ENCODE peak calls at places on chromosomes 4 and X, in six cellular contexts. V is Peyer's patch; B is tibial artery; Z is effector memory CD4-positive, alpha-beta T cell; U is pancreas; I is stomach. X is an unnamed sample.

GRCh38 chrX:57929373-57929772 is 19.1 kb upstream of the ZXDA start:
- DNase-seq in V (no peak), B (no peak), Z (no peak), U (no peak), I (no peak), X (no peak)

GRCh38 chrX:7614616-7615015 is 228.4 kb upstream of the VCX start:
- DNase-seq in V (no peak), B (no peak), Z (no peak), U (no peak), I (no peak), X (no peak)

GRCh38 chr4:121308328-121308663 is 72.5 kb downstream of the QRFPR start:
- DNase-seq in V (no peak), B (no peak), Z (no peak), U (no peak), I (no peak), X (no peak)

GRCh38 chr4:69531251-69531650 is 35.5 kb upstream of the UGT2B4 start:
- DNase-seq in V (no peak), B (no peak), Z (no peak), U (no peak), I (no peak), X (no peak)

GRCh38 chr4:153950100-153950979 is 161.5 kb upstream of the SFRP2 start:
- DNase-seq in V (no peak), B (no peak), Z (no peak), U (no peak), I (no peak), X (peak; percentile 59)

GRCh38 chrX:123357941-123358340 is 173.9 kb downstream of the GRIA3 start:
- DNase-seq in V (no peak), B (no peak), Z (no peak), U (no peak), I (no peak), X (no peak)

GRCh38 chr4:183721207-183722081 is 62.4 kb downstream of the TRAPPC11 start:
- DNase-seq in V (peak; percentile 85), B (no peak), Z (no peak), U (peak; percentile 88), I (peak; percentile 79), X (no peak)

GRCh38 chr4:122576261-122577188 is 44.3 kb downstream of the IL21 start:
- DNase-seq in V (no peak), B (no peak), Z (no peak), U (no peak), I (no peak), X (peak; percentile 58)

GRCh38 chrX:101602077-101602476 is 15.7 kb downstream of the ARMCX6 start:
- DNase-seq in V (no peak), B (no peak), Z (no peak), U (no peak), I (no peak), X (no peak)

GRCh38 chrX:54564942-54565341 is 34.9 kb downstream of the GNL3L start:
- DNase-seq in V (no peak), B (no peak), Z (no peak), U (no peak), I (no peak), X (no peak)

GRCh38 chrX:9341305-9342201 is 123.3 kb upstream of the TBL1X start:
- DNase-seq in V (peak; percentile 94), B (no peak), Z (peak; percentile 19), U (no peak), I (peak; percentile 68), X (peak; percentile 67)

GRCh38 chr4:114019276-114019971 is 40.0 kb upstream of the ARSJ start:
- DNase-seq in V (no peak), B (no peak), Z (no peak), U (no peak), I (no peak), X (no peak)

GRCh38 chrX:119417842-119418241 is 18.7 kb downstream of the SLC25A43 start:
- DNase-seq in V (no peak), B (no peak), Z (no peak), U (no peak), I (no peak), X (no peak)

GRCh38 chrX:96438803-96439202 is 245.8 kb upstream of the DIAPH2 start:
- DNase-seq in V (no peak), B (no peak), Z (no peak), U (no peak), I (no peak), X (no peak)

GRCh38 chrX:54495814-54496516 is at the start of gene FGD1:
- DNase-seq in V (peak; percentile 80), B (peak; percentile 58), Z (peak; percentile 1), U (peak; percentile 86), I (peak; percentile 73), X (peak; percentile 12)

GRCh38 chrX:94045724-94046123 is 371.7 kb downstream of the FAM133A start:
- DNase-seq in V (no peak), B (no peak), Z (no peak), U (no peak), I (no peak), X (no peak)

GRCh38 chrX:27186671-27187070 is 276.5 kb downstream of the PPP4R3C start:
- DNase-seq in V (peak; percentile 50), B (no peak), Z (no peak), U (no peak), I (no peak), X (peak; percentile 36)

GRCh38 chrX:141673946-141674345 is 24.6 kb downstream of the SPANXD start:
- DNase-seq in V (no peak), B (no peak), Z (no peak), U (no peak), I (no peak), X (no peak)

GRCh38 chr4:73718375-73719373 is 21.7 kb upstream of the CXCL8 start:
- DNase-seq in V (no peak), B (no peak), Z (no peak), U (no peak), I (no peak), X (no peak)

GRCh38 chr4:121957266-121957665 is 5.4 kb upstream of the TRPC3 start:
- DNase-seq in V (no peak), B (no peak), Z (no peak), U (no peak), I (no peak), X (no peak)

GRCh38 chr4:185210102-185210981 is 944 bp downstream of the SNX25 start:
- DNase-seq in V (peak; percentile 67), B (peak; percentile 54), Z (peak; percentile 9), U (peak; percentile 81), I (peak; percentile 51), X (peak; percentile 54)

GRCh38 chr4:145805490-145805889 is 125.5 kb downstream of the C4orf51 start:
- DNase-seq in V (no peak), B (no peak), Z (no peak), U (no peak), I (no peak), X (no peak)

GRCh38 chrX:320126-320783 is 1.7 kb upstream of the GTPBP6 start:
- DNase-seq in V (no peak), B (peak; percentile 26), Z (no peak), U (peak; percentile 63), I (no peak), X (no peak)

GRCh38 chr4:141350122-141350904 is 129.6 kb downstream of the ZNF330 start:
- DNase-seq in V (peak; percentile 80), B (no peak), Z (no peak), U (peak; percentile 53), I (peak; percentile 45), X (no peak)

GRCh38 chr4:124183926-124184325 is 528.6 kb downstream of the ANKRD50 start:
- DNase-seq in V (no peak), B (no peak), Z (no peak), U (no peak), I (no peak), X (no peak)

GRCh38 chrX:105331244-105331643 is 110.8 kb upstream of the TEX13A start:
- DNase-seq in V (no peak), B (no peak), Z (no peak), U (no peak), I (no peak), X (no peak)

GRCh38 chrX:49884290-49884862 is 5.1 kb downstream of the USP27X start:
- DNase-seq in V (peak; percentile 79), B (peak; percentile 45), Z (no peak), U (peak; percentile 84), I (peak; percentile 67), X (peak; percentile 30)

GRCh38 chr4:17197070-17197469 is 298.6 kb upstream of the LDB2 start:
- DNase-seq in V (no peak), B (no peak), Z (no peak), U (no peak), I (no peak), X (no peak)

DNA sequence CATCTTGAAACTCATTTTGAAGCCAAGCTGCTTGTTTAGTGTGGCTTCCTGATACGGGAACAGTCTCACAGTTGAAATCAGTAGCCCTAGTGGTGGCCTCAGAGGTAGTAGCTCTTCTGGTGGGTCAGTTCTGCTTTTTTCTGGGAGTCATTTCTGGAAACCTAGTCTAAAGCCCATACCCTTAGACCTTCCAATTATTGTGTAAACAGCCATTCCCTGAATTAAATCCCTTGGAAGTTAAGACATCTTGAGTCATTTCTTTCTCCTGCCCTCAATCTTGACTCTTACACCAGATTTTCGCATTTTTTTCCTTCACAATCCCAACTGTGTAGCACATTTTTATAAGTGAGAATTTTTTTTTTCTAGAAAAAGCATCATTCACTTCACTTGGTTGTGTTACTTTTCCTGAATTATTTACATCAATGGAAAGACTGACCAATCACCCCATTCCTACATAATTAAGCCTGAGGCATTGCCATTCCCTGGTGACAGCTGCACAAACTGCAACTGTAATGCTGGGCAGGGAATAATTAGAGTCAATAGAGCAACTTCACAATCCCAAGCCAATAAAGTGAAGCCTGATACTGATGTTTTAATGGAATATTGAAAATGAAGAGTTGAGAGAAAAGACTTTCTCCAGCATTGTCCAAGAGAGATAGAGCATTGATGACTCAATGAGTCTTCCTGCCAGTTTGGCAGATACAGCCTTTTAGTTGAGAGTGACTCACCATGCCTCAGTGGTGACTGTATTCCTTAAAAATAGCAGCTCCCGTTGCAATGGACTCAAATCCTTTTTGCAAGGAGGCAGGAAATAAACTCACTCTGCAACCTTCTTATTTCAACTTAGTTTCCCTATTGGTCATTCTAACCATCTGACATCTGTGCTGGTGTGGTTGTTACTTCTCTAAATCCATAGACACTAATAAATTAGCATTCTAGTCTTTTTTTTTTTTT is 13.0 kb upstream of the SEPSECS start:
- DNase-seq in V (no peak), B (peak; percentile 56), Z (no peak), U (no peak), I (no peak), X (no peak)
- H3K27ac ChIP-seq in V (no peak overlapping the region), B (peak overlapping the region; percentile 30), Z (no peak overlapping the region), U (no peak overlapping the region), I (peak overlapping the region; percentile 44), X (no peak overlapping the region)

DNA sequence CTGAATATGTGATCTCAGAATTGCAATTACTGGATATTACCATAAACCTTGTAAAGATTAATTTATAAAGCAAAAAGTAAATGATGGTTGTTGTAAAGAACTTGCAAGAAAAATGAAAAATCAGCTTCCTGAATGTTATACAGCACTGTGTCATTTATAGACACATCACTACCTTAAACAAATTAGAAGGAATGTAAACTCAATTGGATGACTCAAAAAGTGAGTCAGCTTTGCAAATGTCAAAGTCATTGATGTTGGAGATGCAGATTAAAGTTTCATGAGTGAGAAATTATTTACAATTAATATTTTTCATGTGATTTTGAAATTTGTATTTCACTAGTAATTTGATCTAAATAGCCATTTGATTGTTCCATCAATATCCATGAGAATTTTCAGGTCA is 193.2 kb downstream of the RAPGEF2 start:
- DNase-seq in V (no peak), B (no peak), Z (no peak), U (no peak), I (no peak), X (no peak)
- H3K9me3 ChIP-seq in V (no peaks in the 10 kb centered on the region), B (no peaks in the 10 kb centered on the region), Z (no peaks in the 10 kb centered on the region), U (no peaks in the 10 kb centered on the region), I (no peaks in the 10 kb centered on the region), X (no peaks in the 10 kb centered on the region)

GRCh38 chrX:28946846-28947245 is 359.6 kb downstream of the IL1RAPL1 start:
- DNase-seq in V (no peak), B (no peak), Z (no peak), U (no peak), I (no peak), X (no peak)
- H3K27ac ChIP-seq in V (no peak overlapping the region), B (no peak overlapping the region), Z (no peak overlapping the region), U (no peak overlapping the region), I (no peak overlapping the region), X (no peak overlapping the region)

GRCh38 chrX:40313269-40313668 is 215.5 kb upstream of the BCOR start:
- DNase-seq in V (no peak), B (no peak), Z (no peak), U (no peak), I (no peak), X (no peak)
- H3K9me3 ChIP-seq in V (no peaks in the 10 kb centered on the region), B (peaks cover 31% of the 10 kb centered on the region), Z (no peaks in the 10 kb centered on the region), U (no peaks in the 10 kb centered on the region), I (no peaks in the 10 kb centered on the region), X (no peaks in the 10 kb centered on the region)

X was measured in CD4-positive, alpha-beta memory T cell.